ENCODE peak calls at places on chromosomes 6 and 20, in eight cellular contexts. One of them, this sample, is unnamed.

GRCh38 chr6:116764961-116765841 is at the start of gene FAM162B:
- DNase-seq in body of pancreas: peak
- DNase-seq in cardiac fibroblast: peak
- DNase-seq in heart left ventricle: peak
- DNase-seq in HL-60: no peak
- DNase-seq in AG10803: peak
- DNase-seq in progenitor cell of endocrine pancreas: peak
- DNase-seq in AG09319: no peak
- DNase-seq in this sample: peak

GRCh38 chr6:63573140-63573898 is 1.0 kb downstream of the LOC128125822 start:
- DNase-seq in body of pancreas: peak
- DNase-seq in cardiac fibroblast: peak
- DNase-seq in heart left ventricle: peak
- DNase-seq in HL-60: peak
- DNase-seq in AG10803: peak
- DNase-seq in progenitor cell of endocrine pancreas: peak
- DNase-seq in AG09319: no peak
- DNase-seq in this sample: peak

GRCh38 chr20:48180039-48180438 is 394.8 kb upstream of the SULF2 start:
- DNase-seq in body of pancreas: no peak
- DNase-seq in cardiac fibroblast: peak
- DNase-seq in heart left ventricle: no peak
- DNase-seq in HL-60: no peak
- DNase-seq in AG10803: no peak
- DNase-seq in progenitor cell of endocrine pancreas: no peak
- DNase-seq in AG09319: no peak
- DNase-seq in this sample: no peak

GRCh38 chr6:18154507-18155272 is at the start of gene TPMT:
- DNase-seq in body of pancreas: peak
- DNase-seq in cardiac fibroblast: no peak
- DNase-seq in heart left ventricle: peak
- DNase-seq in HL-60: peak
- DNase-seq in AG10803: no peak
- DNase-seq in progenitor cell of endocrine pancreas: peak
- DNase-seq in AG09319: no peak
- DNase-seq in this sample: peak

GRCh38 chr6:129607581-129608186 is 102.3 kb downstream of the ARHGAP18 start:
- DNase-seq in body of pancreas: no peak
- DNase-seq in cardiac fibroblast: peak
- DNase-seq in heart left ventricle: no peak
- DNase-seq in HL-60: no peak
- DNase-seq in AG10803: peak
- DNase-seq in progenitor cell of endocrine pancreas: no peak
- DNase-seq in AG09319: no peak
- DNase-seq in this sample: no peak

GRCh38 chr20:23399568-23400241 is 21.6 kb downstream of the NAPB start:
- DNase-seq in body of pancreas: no peak
- DNase-seq in cardiac fibroblast: peak
- DNase-seq in heart left ventricle: no peak
- DNase-seq in HL-60: no peak
- DNase-seq in AG10803: peak
- DNase-seq in progenitor cell of endocrine pancreas: no peak
- DNase-seq in AG09319: no peak
- DNase-seq in this sample: no peak

GRCh38 chr6:168105813-168106660 is 27.0 kb upstream of the FRMD1 start:
- DNase-seq in body of pancreas: no peak
- DNase-seq in cardiac fibroblast: no peak
- DNase-seq in heart left ventricle: no peak
- DNase-seq in HL-60: no peak
- DNase-seq in AG10803: no peak
- DNase-seq in progenitor cell of endocrine pancreas: no peak
- DNase-seq in AG09319: no peak
- DNase-seq in this sample: no peak

GRCh38 chr20:12354725-12355124 is 437.0 kb downstream of the BTBD3 start:
- DNase-seq in body of pancreas: no peak
- DNase-seq in cardiac fibroblast: no peak
- DNase-seq in heart left ventricle: no peak
- DNase-seq in HL-60: no peak
- DNase-seq in AG10803: no peak
- DNase-seq in progenitor cell of endocrine pancreas: no peak
- DNase-seq in AG09319: no peak
- DNase-seq in this sample: no peak

GRCh38 chr20:21706345-21707195 is 1.1 kb downstream of the PAX1 start:
- DNase-seq in body of pancreas: no peak
- DNase-seq in cardiac fibroblast: no peak
- DNase-seq in heart left ventricle: no peak
- DNase-seq in HL-60: no peak
- DNase-seq in AG10803: no peak
- DNase-seq in progenitor cell of endocrine pancreas: no peak
- DNase-seq in AG09319: no peak
- DNase-seq in this sample: no peak

GRCh38 chr6:169520104-169520503 is 181.7 kb downstream of the WDR27 start:
- DNase-seq in body of pancreas: no peak
- DNase-seq in cardiac fibroblast: peak
- DNase-seq in heart left ventricle: no peak
- DNase-seq in HL-60: no peak
- DNase-seq in AG10803: peak
- DNase-seq in progenitor cell of endocrine pancreas: no peak
- DNase-seq in AG09319: peak
- DNase-seq in this sample: no peak
- TF ChIP-seq CTCF in body of pancreas: peak
- TF ChIP-seq CTCF in cardiac fibroblast: peak
- TF ChIP-seq CTCF in heart left ventricle: peak
- TF ChIP-seq CTCF in HL-60: no peak
- TF ChIP-seq CTCF in AG10803: peak
- TF ChIP-seq CTCF in progenitor cell of endocrine pancreas: peak
- TF ChIP-seq CTCF in AG09319: peak
- TF ChIP-seq CTCF in this sample: peak

DNA sequence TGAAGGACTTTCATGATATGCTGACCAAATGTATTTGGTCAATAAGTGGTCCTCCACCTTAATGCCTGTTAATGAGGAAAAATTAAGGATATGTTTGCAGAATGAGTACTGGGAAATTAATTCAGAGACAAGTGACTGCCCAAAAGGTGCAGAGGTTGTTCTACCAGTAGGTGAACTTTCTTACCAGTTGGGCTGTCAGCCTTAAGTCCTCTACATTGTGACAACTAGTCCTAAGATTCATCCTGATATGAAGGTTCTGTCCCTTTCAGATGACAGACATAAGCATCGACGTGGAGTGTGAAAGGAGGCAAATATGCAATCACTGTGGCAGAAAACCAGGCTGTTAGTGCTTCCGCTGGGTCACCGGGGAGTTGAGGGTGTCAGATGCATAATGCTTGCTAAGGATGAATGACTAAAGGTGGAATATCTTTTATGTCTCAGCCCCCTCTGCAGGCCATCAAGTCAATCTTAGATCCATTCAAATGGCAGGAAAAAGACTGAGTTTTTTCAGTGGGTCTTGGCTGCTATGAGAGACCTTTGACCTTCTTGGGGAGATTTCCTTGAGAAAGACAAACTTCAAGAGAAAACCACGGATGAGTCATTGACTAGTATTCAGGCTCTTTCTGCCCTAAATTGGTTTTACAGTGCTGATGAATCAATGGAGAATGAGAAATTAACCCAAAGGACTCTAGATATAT is 226.0 kb downstream of the TPBG start:
- DNase-seq in body of pancreas: no peak
- DNase-seq in cardiac fibroblast: peak
- DNase-seq in heart left ventricle: no peak
- DNase-seq in HL-60: no peak
- DNase-seq in AG10803: peak
- DNase-seq in progenitor cell of endocrine pancreas: no peak
- DNase-seq in AG09319: peak
- DNase-seq in this sample: no peak
- TF ChIP-seq CTCF in body of pancreas: no peak
- TF ChIP-seq CTCF in cardiac fibroblast: no peak
- TF ChIP-seq CTCF in heart left ventricle: no peak
- TF ChIP-seq CTCF in HL-60: no peak
- TF ChIP-seq CTCF in AG10803: peak
- TF ChIP-seq CTCF in progenitor cell of endocrine pancreas: peak
- TF ChIP-seq CTCF in AG09319: peak
- TF ChIP-seq CTCF in this sample: peak

GRCh38 chr20:57583289-57584257 is 22.7 kb downstream of the PCK1 start:
- DNase-seq in body of pancreas: no peak
- DNase-seq in cardiac fibroblast: no peak
- DNase-seq in heart left ventricle: no peak
- DNase-seq in HL-60: no peak
- DNase-seq in AG10803: no peak
- DNase-seq in progenitor cell of endocrine pancreas: no peak
- DNase-seq in AG09319: no peak
- DNase-seq in this sample: no peak

GRCh38 chr20:57581202-57582028 is 20.5 kb downstream of the PCK1 start:
- DNase-seq in body of pancreas: peak
- DNase-seq in cardiac fibroblast: no peak
- DNase-seq in heart left ventricle: no peak
- DNase-seq in HL-60: peak
- DNase-seq in AG10803: no peak
- DNase-seq in progenitor cell of endocrine pancreas: no peak
- DNase-seq in AG09319: no peak
- DNase-seq in this sample: no peak

GRCh38 chr20:57580478-57581201 is 19.7 kb downstream of the PCK1 start:
- DNase-seq in body of pancreas: no peak
- DNase-seq in cardiac fibroblast: no peak
- DNase-seq in heart left ventricle: no peak
- DNase-seq in HL-60: no peak
- DNase-seq in AG10803: no peak
- DNase-seq in progenitor cell of endocrine pancreas: no peak
- DNase-seq in AG09319: no peak
- DNase-seq in this sample: no peak

GRCh38 chr20:57582029-57582378 is 21.1 kb downstream of the PCK1 start:
- DNase-seq in body of pancreas: no peak
- DNase-seq in cardiac fibroblast: no peak
- DNase-seq in heart left ventricle: no peak
- DNase-seq in HL-60: no peak
- DNase-seq in AG10803: no peak
- DNase-seq in progenitor cell of endocrine pancreas: no peak
- DNase-seq in AG09319: no peak
- DNase-seq in this sample: no peak

DNA sequence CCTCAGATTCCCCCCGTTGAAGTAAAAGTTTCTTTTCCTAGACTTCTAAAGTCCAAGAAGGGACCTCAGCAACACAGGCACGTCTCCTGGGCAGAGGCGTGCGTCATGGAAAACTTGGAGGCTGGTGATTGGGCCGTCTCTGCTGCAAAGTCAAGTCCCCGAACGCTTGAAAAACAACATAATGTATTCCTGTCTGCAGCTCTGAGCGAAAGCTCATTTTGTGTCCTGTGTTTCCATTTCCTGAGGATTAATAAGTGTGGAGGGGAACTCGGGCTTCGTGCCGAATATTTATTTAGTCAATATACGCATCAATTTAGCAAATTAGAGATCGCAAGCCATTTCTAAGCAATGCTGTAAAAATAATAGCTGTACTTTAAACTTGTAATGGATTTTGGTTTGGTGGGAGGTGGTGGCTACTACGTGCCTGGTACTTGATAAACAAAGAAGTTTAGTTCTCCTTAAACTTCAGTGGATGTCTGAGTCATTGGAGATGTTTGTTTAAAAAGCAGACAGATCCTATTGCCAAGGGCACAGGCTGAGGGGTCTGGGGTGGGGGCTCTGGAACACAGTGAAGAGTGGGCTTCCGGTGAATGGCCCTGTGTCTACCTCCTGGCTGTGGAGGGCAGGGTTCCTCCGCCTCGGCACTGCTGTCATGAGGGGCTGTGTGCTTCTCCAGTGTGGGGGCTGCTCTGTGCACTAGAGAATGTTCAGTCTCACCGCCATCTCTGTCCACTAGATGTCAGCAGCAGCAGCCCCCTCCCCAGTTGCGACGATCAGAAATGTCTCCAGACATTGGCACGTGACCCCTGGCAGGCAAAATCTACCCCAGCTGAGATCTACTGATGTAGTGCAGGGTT is 21.8 kb downstream of the PCK1 start:
- DNase-seq in body of pancreas: peak
- DNase-seq in cardiac fibroblast: peak
- DNase-seq in heart left ventricle: peak
- DNase-seq in HL-60: no peak
- DNase-seq in AG10803: no peak
- DNase-seq in progenitor cell of endocrine pancreas: no peak
- DNase-seq in AG09319: no peak
- DNase-seq in this sample: no peak
- TF ChIP-seq CTCF in body of pancreas: no peak
- TF ChIP-seq CTCF in cardiac fibroblast: peak
- TF ChIP-seq CTCF in heart left ventricle: peak
- TF ChIP-seq CTCF in HL-60: no peak
- TF ChIP-seq CTCF in AG10803: peak
- TF ChIP-seq CTCF in progenitor cell of endocrine pancreas: peak
- TF ChIP-seq CTCF in AG09319: peak
- TF ChIP-seq CTCF in this sample: peak

GRCh38 chr20:57088436-57088835 is 178.0 kb downstream of the BMP7 start:
- DNase-seq in body of pancreas: no peak
- DNase-seq in cardiac fibroblast: no peak
- DNase-seq in heart left ventricle: no peak
- DNase-seq in HL-60: no peak
- DNase-seq in AG10803: peak
- DNase-seq in progenitor cell of endocrine pancreas: no peak
- DNase-seq in AG09319: no peak
- DNase-seq in this sample: no peak
- TF ChIP-seq CTCF in body of pancreas: no peak
- TF ChIP-seq CTCF in cardiac fibroblast: no peak
- TF ChIP-seq CTCF in heart left ventricle: no peak
- TF ChIP-seq CTCF in HL-60: no peak
- TF ChIP-seq CTCF in AG10803: no peak
- TF ChIP-seq CTCF in progenitor cell of endocrine pancreas: no peak
- TF ChIP-seq CTCF in AG09319: no peak
- TF ChIP-seq CTCF in this sample: no peak

GRCh38 chr6:52503344-52503747 is 73.5 kb downstream of the TRAM2 start:
- DNase-seq in body of pancreas: no peak
- DNase-seq in cardiac fibroblast: peak
- DNase-seq in heart left ventricle: no peak
- DNase-seq in HL-60: no peak
- DNase-seq in AG10803: no peak
- DNase-seq in progenitor cell of endocrine pancreas: no peak
- DNase-seq in AG09319: no peak
- DNase-seq in this sample: no peak
- TF ChIP-seq CTCF in body of pancreas: no peak
- TF ChIP-seq CTCF in cardiac fibroblast: peak
- TF ChIP-seq CTCF in heart left ventricle: no peak
- TF ChIP-seq CTCF in HL-60: no peak
- TF ChIP-seq CTCF in AG10803: peak
- TF ChIP-seq CTCF in progenitor cell of endocrine pancreas: no peak
- TF ChIP-seq CTCF in AG09319: no peak
- TF ChIP-seq CTCF in this sample: no peak

This sample was measured in dorsolateral prefrontal cortex.